ENCODE peak calls at places on chromosomes 16 and 17, in four cellular contexts. I is SK-N-SH, C is Peyer's patch, X is IMR-90. G is an unnamed sample. For H3K36me3, the result is how much of the 10 kb centered on the place peaks cover.

GRCh38 chr17:31339906-31340661 is 18.7 kb upstream of the EVI2A start:
- DNase-seq in X (peak), I (no peak), C (no peak), G (peak)

GRCh38 chr17:75785770-75786538 is 1.3 kb downstream of the UNK start:
- DNase-seq in C (peak), I (peak), X (peak), G (peak)

GRCh38 chr17:11240841-11241610 is at the start of gene SHISA6:
- DNase-seq in I (peak), C (no peak), X (no peak), G (no peak)

GRCh38 chr16:25107466-25107792 is 4.1 kb upstream of the LCMT1 start:
- DNase-seq in X (no peak), I (peak), C (no peak), G (no peak)

GRCh38 chr16:48049832-48050231 is 106.0 kb downstream of the ABCC12 start:
- DNase-seq in I (no peak), X (no peak), C (no peak), G (no peak)

GRCh38 chr17:58317421-58318064 is 11.1 kb downstream of the TSPOAP1 start:
- DNase-seq in I (peak), C (peak), X (peak), G (peak)

GRCh38 chr17:60231234-60231633 is 81.5 kb downstream of the CA4 start:
- DNase-seq in C (no peak), I (peak), X (peak), G (peak)

GRCh38 chr16:27426423-27427408 is 24.7 kb downstream of the IL21R start:
- DNase-seq in I (no peak), X (peak), C (no peak), G (peak)

GRCh38 chr16:79891458-79891857 is 290.9 kb upstream of the MAF start:
- DNase-seq in I (no peak), X (no peak), C (no peak), G (no peak)

GRCh38 chr17:72719582-72720493 is 372.6 kb downstream of the SLC39A11 start:
- DNase-seq in I (no peak), C (no peak), X (peak), G (no peak)

GRCh38 chr17:10394201-10394887 is 21.5 kb upstream of the MYH13 start:
- DNase-seq in I (no peak), X (no peak), C (no peak), G (no peak)

GRCh38 chr16:4231367-4231766 is 10.5 kb downstream of the SRL start:
- DNase-seq in X (no peak), C (no peak), I (no peak), G (no peak)

GRCh38 chr17:9370464-9370863 is 205.2 kb downstream of the STX8 start:
- DNase-seq in X (peak), C (no peak), I (no peak), G (peak)

GRCh38 chr16:10009691-10010090 is 172.5 kb downstream of the GRIN2A start:
- DNase-seq in C (no peak), I (no peak), X (no peak), G (no peak)

GRCh38 chr17:75927286-75927922 is 13.4 kb downstream of the FBF1 start:
- DNase-seq in C (no peak), X (no peak), I (peak), G (peak)

GRCh38 chr17:44384281-44384822 is 5.1 kb downstream of the ITGA2B start:
- DNase-seq in C (no peak), I (peak), X (no peak), G (no peak)

GRCh38 chr16:49756971-49757743 is 98.8 kb downstream of the ZNF423 start:
- DNase-seq in C (no peak), X (no peak), I (no peak), G (peak)

GRCh38 chr17:48520631-48521045 is 10.2 kb downstream of the HOXB1 start:
- DNase-seq in X (peak), I (no peak), C (no peak), G (no peak)

GRCh38 chr17:37605813-37606505 is 3.3 kb downstream of the SYNRG start:
- DNase-seq in X (no peak), I (no peak), C (no peak), G (no peak)

GRCh38 chr16:85006639-85007038 is 4.7 kb downstream of the ZDHHC7 start:
- DNase-seq in C (no peak), I (no peak), X (peak), G (no peak)

GRCh38 chr17:17084317-17084835 is 42.1 kb downstream of the MPRIP start:
- DNase-seq in C (no peak), I (no peak), X (no peak), G (no peak)

GRCh38 chr17:66829386-66829864 is 5.5 kb upstream of the CACNG5 start:
- DNase-seq in X (peak), C (no peak), I (no peak), G (peak)

GRCh38 chr17:71764507-71764906 is 356.3 kb upstream of the SOX9 start:
- DNase-seq in I (peak), C (peak), X (no peak), G (no peak)

GRCh38 chr17:59825533-59826316 is 67.0 kb downstream of the TUBD1 start:
- DNase-seq in I (no peak), X (peak), C (no peak), G (peak)

GRCh38 chr16:3101841-3102470 is 2.9 kb upstream of the ZSCAN10 start:
- DNase-seq in X (no peak), C (no peak), I (no peak), G (no peak)

GRCh38 chr17:49859991-49860953 is 12.4 kb upstream of the TAC4 start:
- DNase-seq in X (no peak), I (no peak), C (no peak), G (no peak)

GRCh38 chr17:57599271-57600045 is 145.6 kb downstream of the CCDC182 start:
- DNase-seq in X (no peak), I (no peak), C (no peak), G (no peak)

DNA sequence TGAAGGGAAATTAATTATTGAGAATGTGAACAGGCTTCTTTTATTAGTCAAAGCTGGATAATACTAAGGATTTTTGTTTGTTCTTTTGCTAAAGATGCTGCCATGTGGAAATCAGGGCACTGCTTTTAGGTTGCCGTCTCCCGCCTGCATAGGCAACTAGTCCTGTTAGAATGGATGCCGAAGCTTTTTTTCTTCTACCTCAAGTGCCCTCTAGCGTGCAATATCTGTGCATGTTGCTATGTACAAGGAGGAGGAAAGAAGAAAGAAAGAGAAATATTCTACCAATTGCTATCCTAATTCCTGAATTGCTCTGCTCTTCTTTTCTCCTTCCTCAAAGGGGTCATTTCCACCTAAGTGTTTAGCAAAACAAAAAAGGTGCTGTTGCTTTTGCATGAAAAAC is 5.2 kb upstream of the CDH8 start:
- DNase-seq in I (peak), X (no peak), C (no peak), G (peak)
- TF ChIP-seq CTCF in I (peak), X (no peak), C (no peak), G (peak)

GRCh38 chr16:64715624-64716023 is 406.2 kb downstream of the CDH11 start:
- DNase-seq in I (no peak), C (no peak), X (no peak), G (no peak)

GRCh38 chr16:64712027-64712426 is 409.8 kb downstream of the CDH11 start:
- DNase-seq in X (peak), C (no peak), I (no peak), G (no peak)

GRCh38 chr16:64711026-64711425 is 410.8 kb downstream of the CDH11 start:
- DNase-seq in X (no peak), C (no peak), I (no peak), G (no peak)

DNA sequence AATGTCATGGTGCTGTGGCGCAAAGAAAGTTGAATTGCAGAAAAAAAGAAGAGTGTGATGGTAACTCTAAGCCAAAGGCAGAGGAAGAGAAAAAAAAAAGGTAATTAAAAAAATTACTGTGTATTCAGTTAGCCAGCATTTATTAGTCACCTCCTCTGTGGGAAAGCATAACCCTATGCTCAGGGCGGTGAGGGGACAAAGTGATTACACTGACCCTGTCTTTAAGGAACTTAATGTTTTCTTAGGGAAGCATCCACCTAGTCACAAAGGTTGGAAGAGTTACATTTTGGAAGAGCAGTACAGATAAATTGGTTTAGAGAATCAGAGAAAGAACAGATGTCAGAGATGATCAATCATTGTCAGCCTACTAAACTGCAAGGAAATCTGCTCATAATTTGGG is 410.3 kb downstream of the CDH11 start:
- DNase-seq in C (no peak), I (no peak), X (no peak), G (no peak)
- H3K4me3 ChIP-seq in C (no peak), I (no peak), X (no peak), G (no peak)

GRCh38 chr16:15031596-15031995 is 24.3 kb downstream of the NTAN1 start:
- DNase-seq in C (no peak), X (no peak), I (no peak), G (no peak)
- H3K36me3 ChIP-seq in C (under half), X (half or more), I (under half), G (under half)

DNA sequence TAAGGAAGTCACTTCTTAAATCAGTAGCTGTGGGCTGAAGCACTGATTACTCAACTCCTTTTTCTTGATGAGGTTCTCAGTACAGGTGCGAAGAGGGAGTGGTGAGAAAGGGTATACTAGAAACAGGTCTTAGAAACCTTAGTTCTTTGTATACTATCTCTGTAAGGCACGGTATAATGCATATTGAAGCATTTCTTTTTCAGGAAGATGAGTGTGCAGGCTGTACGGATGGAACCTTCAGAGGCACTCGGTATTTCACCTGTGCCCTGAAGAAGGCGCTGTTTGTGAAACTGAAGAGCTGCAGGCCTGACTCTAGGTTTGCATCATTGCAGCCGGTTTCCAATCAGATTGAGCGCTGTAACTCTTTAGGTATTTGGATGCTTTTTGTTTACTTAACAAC is 39.2 kb downstream of the CYLD start:
- DNase-seq in I (no peak), X (peak), C (no peak), G (no peak)
- TF ChIP-seq CTCF in I (peak), X (peak), C (no peak), G (no peak)

GRCh38 chr17:54901230-54901847 is 687 bp downstream of the TOM1L1 start:
- DNase-seq in X (peak), C (no peak), I (peak), G (peak)
- H3K4me3 ChIP-seq in X (peak), C (peak), I (peak), G (peak)

DNA sequence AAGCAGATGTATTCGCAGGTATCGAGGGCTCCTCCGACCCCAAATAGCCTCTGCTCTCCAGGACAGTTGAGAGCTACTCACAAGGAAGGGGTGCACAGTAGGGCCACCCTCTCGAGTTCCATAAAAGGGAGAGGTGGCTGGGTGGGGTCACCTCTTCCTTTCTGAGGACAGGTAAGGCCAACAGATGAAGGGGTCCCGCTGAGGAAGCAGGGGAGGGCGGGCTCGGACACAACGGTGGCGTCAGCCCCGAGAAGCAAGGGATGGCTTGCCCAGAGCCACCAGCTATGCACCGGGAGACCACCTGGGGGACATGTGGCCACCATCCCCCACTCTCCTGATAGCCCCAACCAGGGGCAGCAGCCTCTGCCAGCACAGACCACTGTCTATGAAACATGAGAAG is 15.1 kb upstream of the CYTH1 start:
- DNase-seq in C (no peak), X (no peak), I (no peak), G (no peak)
- H3K36me3 ChIP-seq in C (under half), X (half or more), I (half or more), G (under half)

GRCh38 chr16:58495861-58496331 is 4.0 kb upstream of the NDRG4 start:
- DNase-seq in I (no peak), X (no peak), C (no peak), G (no peak)

GRCh38 chr16:58497468-58497867 is 2.5 kb upstream of the NDRG4 start:
- DNase-seq in I (no peak), X (no peak), C (no peak), G (no peak)

GRCh38 chr16:58492735-58493134 is 7.2 kb upstream of the NDRG4 start:
- DNase-seq in C (no peak), X (no peak), I (peak), G (no peak)

GRCh38 chr16:58493756-58494431 is 6.0 kb upstream of the NDRG4 start:
- DNase-seq in C (no peak), I (no peak), X (no peak), G (no peak)

GRCh38 chr16:58494981-58495860 is 4.7 kb upstream of the NDRG4 start:
- DNase-seq in X (peak), I (peak), C (no peak), G (peak)
- TF ChIP-seq CTCF in X (peak), I (peak), C (no peak), G (peak)